ENCODE peak calls at places on chromosomes 7 and 10, in ten cellular contexts. A, W, C, N, L, F, K, T, Y and P are unnamed samples.

GRCh38 chr10:17906002-17906401 is 45.7 kb upstream of the SLC39A12 start:
- DNase-seq in A (no peak), W (no peak), C (no peak), N (no peak), L (no peak), F (no peak), K (no peak), T (no peak), Y (no peak), P (no peak)

GRCh38 chr7:150356265-150356897 is 12.2 kb upstream of the REPIN1 start:
- DNase-seq in A (peak; percentile 68), W (peak; percentile 49), C (no peak), N (no peak), L (peak; percentile 47), F (no peak), K (no peak), T (no peak), Y (no peak), P (no peak)

GRCh38 chr7:28072876-28073514 is 107.6 kb downstream of the JAZF1 start:
- DNase-seq in A (no peak), W (no peak), C (no peak), N (no peak), L (no peak), F (no peak), K (no peak), T (no peak), Y (no peak), P (no peak)

GRCh38 chr7:123711832-123712293 is 36.9 kb downstream of the WASL start:
- DNase-seq in A (no peak), W (no peak), C (no peak), N (no peak), L (no peak), F (no peak), K (no peak), T (no peak), Y (no peak), P (no peak)

GRCh38 chr7:110850239-110850638 is 240.7 kb upstream of the LRRN3 start:
- DNase-seq in A (no peak), W (no peak), C (no peak), N (no peak), L (no peak), F (no peak), K (no peak), T (no peak), Y (no peak), P (no peak)

GRCh38 chr10:116124777-116125176 is 148.2 kb downstream of the GFRA1 start:
- DNase-seq in A (no peak), W (no peak), C (no peak), N (no peak), L (no peak), F (no peak), K (no peak), T (no peak), Y (no peak), P (peak; percentile 55)

GRCh38 chr10:69902835-69903535 is 101.3 kb downstream of the COL13A1 start:
- DNase-seq in A (no peak), W (no peak), C (no peak), N (no peak), L (no peak), F (peak; percentile 54), K (no peak), T (peak; percentile 86), Y (no peak), P (no peak)

GRCh38 chr10:7550038-7550437 is 116.7 kb downstream of the ITIH5 start:
- DNase-seq in A (no peak), W (no peak), C (no peak), N (peak; percentile 34), L (no peak), F (peak; percentile 18), K (no peak), T (no peak), Y (no peak), P (no peak)

GRCh38 chr7:93232673-93233018 is 480 bp downstream of the VPS50 start:
- DNase-seq in A (peak; percentile 40), W (peak; percentile 29), C (no peak), N (no peak), L (peak; percentile 3), F (no peak), K (no peak), T (no peak), Y (no peak), P (no peak)

GRCh38 chr7:107659666-107660065 is 962 bp upstream of the SLC26A4 start:
- DNase-seq in A (peak; percentile 12), W (peak; percentile 87), C (no peak), N (no peak), L (peak; percentile 26), F (no peak), K (no peak), T (no peak), Y (peak; percentile 49), P (no peak)

GRCh38 chr7:155198901-155199845 is 98.5 kb upstream of the INSIG1 start:
- DNase-seq in A (peak; percentile 91), W (peak; percentile 86), C (peak; percentile 30), N (no peak), L (peak; percentile 79), F (peak; percentile 36), K (no peak), T (no peak), Y (peak; percentile 63), P (no peak)

GRCh38 chr7:38303866-38304265 is 30.4 kb upstream of the TARP start:
- DNase-seq in A (no peak), W (no peak), C (no peak), N (no peak), L (no peak), F (no peak), K (no peak), T (no peak), Y (no peak), P (no peak)

GRCh38 chr7:120856621-120857352 is 1.2 kb downstream of the TSPAN12 start:
- DNase-seq in A (peak; percentile 67), W (peak; percentile 23), C (no peak), N (no peak), L (peak; percentile 28), F (peak; percentile 60), K (no peak), T (peak; percentile 53), Y (no peak), P (peak; percentile 79)

GRCh38 chr7:78539825-78540224 is 741.3 kb downstream of the PHTF2 start:
- DNase-seq in A (no peak), W (no peak), C (no peak), N (no peak), L (no peak), F (no peak), K (no peak), T (no peak), Y (no peak), P (no peak)